ENCODE peak calls at places on chromosomes 5 and 9, in seven cellular contexts. Y is A673, T is pancreas, E is right cardiac atrium, S is astrocyte, M is Peyer's patch, L is endodermal cell. P is an unnamed sample.
A peak's percentile ranks its signal among the peaks of the same experiment; 100 is the strongest.

GRCh38 chr9:2622361-2623045 is 916 bp downstream of the VLDLR start:
- DNase-seq in Y (peak; percentile 35), M (peak; percentile 54), S (no peak), E (peak; percentile 35), T (peak; percentile 44), L (peak; percentile 75), P (peak; percentile 22)

GRCh38 chr5:145483211-145483610 is 351.9 kb downstream of the PRELID2 start:
- DNase-seq in E (no peak), L (no peak), Y (no peak), M (no peak), T (no peak), S (peak; percentile 62), P (no peak)

GRCh38 chr9:116232425-116233159 is 79.0 kb downstream of the PAPPA start:
- DNase-seq in Y (peak; percentile 35), L (no peak), M (no peak), E (no peak), T (no peak), S (peak; percentile 25), P (no peak)

GRCh38 chr9:126514037-126514821 is 99.5 kb upstream of the LMX1B start:
- DNase-seq in Y (peak; percentile 73), L (peak; percentile 95), S (no peak), T (no peak), E (peak; percentile 82), M (peak; percentile 72), P (peak; percentile 74)

GRCh38 chr5:155726267-155726666 is 600.7 kb upstream of the SGCD start:
- DNase-seq in L (peak; percentile 84), E (peak; percentile 23), M (no peak), S (no peak), T (no peak), Y (peak; percentile 3), P (peak; percentile 63)

GRCh38 chr5:87276655-87277054 is 9.0 kb downstream of the RASA1 start:
- DNase-seq in E (no peak), Y (no peak), T (no peak), M (no peak), S (no peak), L (no peak), P (no peak)

GRCh38 chr5:8585230-8586018 is 716.5 kb downstream of the MTRR start:
- DNase-seq in T (no peak), E (no peak), L (peak; percentile 55), Y (no peak), M (no peak), S (no peak), P (no peak)

GRCh38 chr5:1633605-1634336 is 110.0 kb upstream of the LPCAT1 start:
- DNase-seq in E (peak; percentile 86), T (peak; percentile 72), L (peak; percentile 94), M (peak; percentile 89), S (peak; percentile 36), Y (peak; percentile 88), P (peak; percentile 90)

GRCh38 chr5:84564311-84564710 is 179.6 kb upstream of the EDIL3 start:
- DNase-seq in E (no peak), M (no peak), Y (no peak), T (no peak), L (no peak), S (peak; percentile 57), P (no peak)

GRCh38 chr9:116546711-116547581 is 140.2 kb upstream of the TRIM32 start:
- DNase-seq in S (peak; percentile 25), T (no peak), Y (no peak), L (no peak), E (no peak), M (no peak), P (no peak)

GRCh38 chr5:135053278-135053677 is 19.2 kb upstream of the PITX1 start:
- DNase-seq in T (no peak), S (no peak), E (no peak), Y (no peak), L (no peak), M (no peak), P (no peak)

GRCh38 chr5:173208296-173208695 is 26.7 kb downstream of the NKX2-5 start:
- DNase-seq in S (no peak), L (no peak), E (no peak), M (no peak), Y (no peak), T (no peak), P (no peak)

GRCh38 chr5:138996120-138996519 is 121.0 kb upstream of the LRRTM2 start:
- DNase-seq in M (no peak), E (no peak), S (no peak), L (no peak), Y (no peak), T (no peak), P (no peak)

GRCh38 chr5:20351849-20352248 is 363.8 kb upstream of the CDH18 start:
- DNase-seq in E (no peak), Y (no peak), S (no peak), L (no peak), M (no peak), T (no peak), P (no peak)

GRCh38 chr9:97491216-97491999 is 10.1 kb upstream of the TMOD1 start:
- DNase-seq in T (no peak), M (no peak), L (no peak), E (no peak), Y (no peak), S (no peak), P (no peak)

GRCh38 chr5:153987310-153987709 is 51.4 kb downstream of the FAM114A2 start:
- DNase-seq in Y (no peak), M (no peak), E (no peak), T (no peak), S (no peak), L (no peak), P (no peak)

GRCh38 chr9:26034776-26035175 is 356.5 kb upstream of the TUSC1 start:
- DNase-seq in Y (no peak), E (no peak), T (no peak), L (no peak), S (no peak), M (no peak), P (no peak)

GRCh38 chr9:120929392-120929791 is 2.8 kb upstream of the TRAF1 start:
- DNase-seq in S (no peak), Y (no peak), T (no peak), E (no peak), L (no peak), M (no peak), P (no peak)

GRCh38 chr9:120933310-120934044 is 6.9 kb upstream of the TRAF1 start:
- DNase-seq in E (no peak), M (no peak), Y (no peak), S (no peak), T (no peak), L (peak; percentile 10), P (no peak)

GRCh38 chr9:120928720-120929389 is 2.3 kb upstream of the TRAF1 start:
- DNase-seq in E (peak; percentile 83), T (peak; percentile 82), Y (peak; percentile 51), S (no peak), M (peak; percentile 88), L (peak; percentile 89), P (peak; percentile 74)

GRCh38 chr9:120932086-120932818 is 5.7 kb upstream of the TRAF1 start:
- DNase-seq in S (no peak), E (no peak), Y (no peak), T (no peak), M (no peak), L (peak; percentile 23), P (no peak)

GRCh38 chr9:120931278-120932085 is 4.9 kb upstream of the TRAF1 start:
- DNase-seq in M (no peak), L (peak; percentile 26), E (no peak), Y (peak; percentile 64), S (peak; percentile 69), T (no peak), P (no peak)
- H3K4me1 ChIP-seq in M (peaks cover 40% of the 10 kb centered on the region), L (no peaks in the 10 kb centered on the region), E (peaks cover 17% of the 10 kb centered on the region), Y (peaks cover 36% of the 10 kb centered on the region), S (peaks cover 49% of the 10 kb centered on the region), T (peaks cover 15% of the 10 kb centered on the region), P (peaks cover 43% of the 10 kb centered on the region)

DNA sequence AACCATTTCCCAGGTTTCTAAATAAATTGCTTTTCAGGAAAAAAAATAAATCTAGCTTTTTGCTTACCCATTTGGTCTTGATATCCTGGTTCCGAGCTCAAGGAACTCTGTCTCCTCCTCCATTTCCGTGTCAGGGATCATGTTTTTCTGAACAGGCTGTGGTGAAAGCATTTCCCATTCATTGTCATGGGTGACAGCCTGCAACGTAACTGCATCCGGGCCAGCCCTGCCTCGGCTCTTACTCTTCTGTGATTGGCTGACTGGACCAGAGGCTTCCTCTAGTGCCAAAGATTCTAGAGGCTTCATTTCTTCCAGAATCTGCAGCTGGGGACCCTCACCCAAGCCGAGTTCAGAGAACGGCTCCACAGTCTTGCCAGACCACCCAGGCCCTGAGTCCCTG is 61.0 kb upstream of the PCA3 start:
- DNase-seq in M (no peak), T (no peak), S (no peak), E (peak; percentile 21), Y (no peak), L (no peak), P (no peak)
- H3K27me3 ChIP-seq in M (no peaks in the 10 kb centered on the region), T (peaks cover 3% of the 10 kb centered on the region), S (peaks cover 29% of the 10 kb centered on the region), E (no peaks in the 10 kb centered on the region), Y (peaks cover 47% of the 10 kb centered on the region), L (no peaks in the 10 kb centered on the region), P (no peaks in the 10 kb centered on the region)

GRCh38 chr9:135708164-135708563 is 6.2 kb downstream of the KCNT1 start:
- DNase-seq in M (no peak), L (no peak), T (no peak), S (no peak), E (no peak), Y (no peak), P (no peak)

GRCh38 chr9:135712571-135713295 is 10.7 kb downstream of the KCNT1 start:
- DNase-seq in E (no peak), L (no peak), Y (no peak), M (no peak), T (no peak), S (no peak), P (peak; percentile 62)

GRCh38 chr9:135714242-135715055 is 12.5 kb downstream of the KCNT1 start:
- DNase-seq in T (no peak), Y (no peak), M (no peak), E (no peak), S (no peak), L (peak; percentile 90), P (peak; percentile 25)

GRCh38 chr9:135711881-135712280 is 9.9 kb downstream of the KCNT1 start:
- DNase-seq in M (no peak), L (no peak), T (no peak), Y (no peak), E (no peak), S (no peak), P (no peak)

GRCh38 chr9:135711411-135711810 is 9.4 kb downstream of the KCNT1 start:
- DNase-seq in Y (no peak), T (no peak), S (no peak), L (no peak), E (no peak), M (no peak), P (no peak)
- H3K27ac ChIP-seq in Y (no peak overlapping the region), T (no peak overlapping the region), S (no peak overlapping the region), L (no peak overlapping the region), E (no peak overlapping the region), M (no peak overlapping the region), P (no peak overlapping the region)

GRCh38 chr5:109701252-109701651 is 11.5 kb downstream of the MAN2A1 start:
- DNase-seq in S (no peak), T (no peak), L (no peak), E (no peak), M (no peak), Y (no peak), P (no peak)

GRCh38 chr5:109703827-109704226 is 14.1 kb downstream of the MAN2A1 start:
- DNase-seq in E (no peak), Y (no peak), S (peak; percentile 46), M (no peak), L (no peak), T (no peak), P (no peak)

GRCh38 chr5:109703165-109703564 is 13.4 kb downstream of the MAN2A1 start:
- DNase-seq in T (no peak), L (no peak), S (no peak), M (no peak), Y (no peak), E (no peak), P (no peak)

GRCh38 chr5:109701779-109702178 is 12.1 kb downstream of the MAN2A1 start:
- DNase-seq in M (no peak), Y (no peak), S (no peak), L (no peak), T (no peak), E (no peak), P (no peak)

GRCh38 chr5:109700516-109701174 is 10.9 kb downstream of the MAN2A1 start:
- DNase-seq in M (no peak), E (no peak), L (no peak), Y (no peak), S (no peak), T (no peak), P (no peak)
- H3K4me1 ChIP-seq in M (peaks cover 6% of the 10 kb centered on the region), E (peaks cover 11% of the 10 kb centered on the region), L (no peaks in the 10 kb centered on the region), Y (peaks cover 81% of the 10 kb centered on the region), S (no peaks in the 10 kb centered on the region), T (no peaks in the 10 kb centered on the region), P (no peaks in the 10 kb centered on the region)